ENCODE peak calls at places on chromosome 16, in nine cellular contexts. D, X, H, I, L, M, E, B and S are unnamed samples.

GRCh38 chr16:89720859-89721643 is at the start of the genes VPS9D1 and ZNF276:
- DNase-seq in D (peak), X (peak), H (peak), I (peak), L (peak), M (peak), E (peak), B (peak), S (peak)

GRCh38 chr16:27625050-27625697 is 75.2 kb downstream of the KATNIP start:
- DNase-seq in D (no peak), X (no peak), H (no peak), I (no peak), L (no peak), M (no peak), E (no peak), B (no peak), S (peak)

GRCh38 chr16:75251280-75252048 is at the start of gene BCAR1:
- DNase-seq in D (peak), X (peak), H (peak), I (peak), L (peak), M (peak), E (peak), B (peak), S (peak)

GRCh38 chr16:78028018-78028417 is 5.7 kb downstream of the CLEC3A start:
- DNase-seq in D (no peak), X (no peak), H (no peak), I (no peak), L (no peak), M (no peak), E (no peak), B (no peak), S (no peak)

GRCh38 chr16:68658258-68658973 is 13.3 kb downstream of the CDH3 start:
- DNase-seq in D (no peak), X (no peak), H (peak), I (no peak), L (no peak), M (no peak), E (peak), B (no peak), S (no peak)

GRCh38 chr16:81500833-81501521 is 56.4 kb downstream of the CMIP start:
- DNase-seq in D (no peak), X (no peak), H (no peak), I (no peak), L (no peak), M (peak), E (no peak), B (no peak), S (no peak)

GRCh38 chr16:22189473-22190168 is 16.5 kb upstream of the EEF2K start:
- DNase-seq in D (peak), X (no peak), H (no peak), I (peak), L (no peak), M (peak), E (peak), B (no peak), S (no peak)

GRCh38 chr16:69064789-69065313 is 40.6 kb upstream of the HAS3 start:
- DNase-seq in D (no peak), X (no peak), H (no peak), I (no peak), L (no peak), M (no peak), E (no peak), B (no peak), S (no peak)

GRCh38 chr16:22670551-22670970 is 143.4 kb upstream of the HS3ST2 start:
- DNase-seq in D (no peak), X (no peak), H (peak), I (no peak), L (peak), M (peak), E (no peak), B (peak), S (no peak)

GRCh38 chr16:62190426-62190825 is 154.2 kb upstream of the CDH8 start:
- DNase-seq in D (no peak), X (peak), H (no peak), I (no peak), L (no peak), M (no peak), E (no peak), B (no peak), S (no peak)